ENCODE peak calls at places on chromosomes 12 and 14, in five cellular contexts. I, H, K, S and N are unnamed samples.

GRCh38 chr12:26268841-26269553 is 73.6 kb downstream of the SSPN start:
- DNase-seq in K (peak; percentile 59), S (peak; percentile 36), I (peak; percentile 31), H (no peak), N (no peak)

GRCh38 chr12:43764528-43764927 is 5.8 kb downstream of the IRAK4 start:
- DNase-seq in K (no peak), H (no peak), I (no peak), S (no peak), N (no peak)

GRCh38 chr14:103314496-103315277 is 19.4 kb upstream of the EIF5 start:
- DNase-seq in H (no peak), K (no peak), I (no peak), S (no peak), N (no peak)

GRCh38 chr14:102353126-102353619 is 9.5 kb downstream of the CINP start:
- DNase-seq in I (no peak), K (no peak), S (no peak), H (no peak), N (no peak)

GRCh38 chr14:102491366-102491765 is 18.2 kb downstream of the ANKRD9 start:
- DNase-seq in S (no peak), H (no peak), K (no peak), I (no peak), N (peak; percentile 57)

GRCh38 chr12:68455676-68456345 is 123.6 kb upstream of the MDM1 start:
- DNase-seq in I (no peak), H (no peak), S (peak; percentile 12), K (no peak), N (no peak)

GRCh38 chr12:112967858-112968257 is 10.5 kb upstream of the OAS2 start:
- DNase-seq in H (no peak), K (no peak), I (no peak), S (no peak), N (no peak)

GRCh38 chr14:68535404-68536024 is 257.4 kb downstream of the ZFP36L1 start:
- DNase-seq in S (peak; percentile 95), H (no peak), K (peak; percentile 94), I (no peak), N (peak; percentile 76)

GRCh38 chr14:89669209-89669608 is 252.2 kb upstream of the FOXN3 start:
- DNase-seq in H (no peak), S (no peak), K (no peak), I (no peak), N (no peak)

GRCh38 chr12:45543887-45544286 is 185.6 kb upstream of the ARID2 start:
- DNase-seq in H (peak; percentile 64), K (peak; percentile 84), I (peak; percentile 83), S (peak; percentile 87), N (peak; percentile 55)
- H2AFZ ChIP-seq in H (no peak overlapping the region), K (peak overlapping the region; percentile 64), I (no peak overlapping the region), S (no peak overlapping the region), N (peak overlapping the region; percentile 21)

GRCh38 chr12:53205747-53206146 is 1.3 kb downstream of the ITGB7 start:
- DNase-seq in K (peak; percentile 96), I (no peak), H (peak; percentile 30), S (peak; percentile 89), N (peak; percentile 76)

GRCh38 chr12:53208877-53209463 is 1.9 kb upstream of the ITGB7 start:
- DNase-seq in I (no peak), K (no peak), S (no peak), H (no peak), N (no peak)

GRCh38 chr12:53204351-53204750 is 2.7 kb downstream of the ITGB7 start:
- DNase-seq in S (no peak), K (no peak), I (no peak), H (no peak), N (no peak)

GRCh38 chr12:53208435-53208834 is 1.4 kb upstream of the ITGB7 start:
- DNase-seq in I (no peak), H (no peak), S (no peak), K (no peak), N (no peak)

GRCh38 chr12:53207042-53207441 is at the start of gene ITGB7:
- DNase-seq in I (no peak), K (no peak), S (no peak), H (no peak), N (no peak)
- H3K4me2 ChIP-seq in I (no peak within 1 kb of the TSS), K (peak within 1 kb of the TSS; percentile 73), S (no peak within 1 kb of the TSS), H (no peak within 1 kb of the TSS), N (no peak within 1 kb of the TSS)

GRCh38 chr12:129903092-129903945 is 506 bp downstream of the TMEM132D start:
- DNase-seq in I (peak; percentile 13), S (no peak), K (no peak), H (peak; percentile 53), N (no peak)
- H2AFZ ChIP-seq in I (no peak overlapping the region), S (no peak overlapping the region), K (no peak overlapping the region), H (no peak overlapping the region), N (no peak overlapping the region)

GRCh38 chr12:120265203-120265482 is 387 bp downstream of the PXN start:
- DNase-seq in S (no peak), I (no peak), K (no peak), H (no peak), N (no peak)

GRCh38 chr12:120264511-120265202 is 873 bp downstream of the PXN start:
- DNase-seq in K (no peak), I (no peak), S (no peak), H (no peak), N (peak; percentile 95)

GRCh38 chr12:120265483-120266179 is at the start of gene PXN:
- DNase-seq in K (peak; percentile 92), S (peak; percentile 72), H (peak; percentile 89), I (peak; percentile 94), N (peak; percentile 63)

GRCh38 chr12:120267736-120268135 is 2.2 kb upstream of the PXN start:
- DNase-seq in I (peak; percentile 52), S (no peak), H (no peak), K (no peak), N (no peak)

GRCh38 chr12:120266180-120266535 is 628 bp upstream of the PXN start:
- DNase-seq in S (no peak), H (no peak), K (no peak), I (no peak), N (no peak)
- H3K4me2 ChIP-seq in S (no peak overlapping the region), H (no peak overlapping the region), K (no peak overlapping the region), I (no peak overlapping the region), N (no peak overlapping the region)

GRCh38 chr14:74575936-74576335 is 36.1 kb downstream of the LTBP2 start:
- DNase-seq in K (no peak), H (no peak), S (no peak), I (no peak), N (no peak)

GRCh38 chr14:74574092-74574438 is 38.0 kb downstream of the LTBP2 start:
- DNase-seq in H (no peak), K (no peak), S (no peak), I (no peak), N (no peak)

GRCh38 chr14:74573421-74574091 is 38.5 kb downstream of the LTBP2 start:
- DNase-seq in S (no peak), K (no peak), I (no peak), H (peak; percentile 74), N (peak; percentile 70)

GRCh38 chr14:74575507-74575906 is 36.5 kb downstream of the LTBP2 start:
- DNase-seq in K (no peak), I (no peak), S (no peak), H (no peak), N (no peak)

DNA sequence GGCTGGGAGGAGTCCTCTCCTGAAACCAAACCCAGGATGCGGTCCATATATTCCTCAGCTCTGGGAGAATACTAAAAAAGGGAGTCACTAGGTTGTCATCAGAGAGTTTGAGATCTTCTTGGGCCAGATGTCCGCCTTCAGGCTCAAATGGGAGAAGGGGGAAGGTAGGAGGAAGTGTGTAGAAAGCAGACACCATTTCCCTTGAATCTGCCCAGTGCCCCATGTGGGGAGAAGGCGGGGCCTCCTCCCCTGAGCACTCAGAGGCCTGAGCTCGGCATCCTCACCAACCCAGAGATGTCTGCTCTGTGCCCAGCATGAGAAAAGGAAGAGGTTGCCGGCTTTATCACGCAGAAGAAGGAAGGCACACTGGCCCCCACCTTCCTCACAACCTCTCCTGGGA is 37.3 kb downstream of the LTBP2 start:
- DNase-seq in K (peak; percentile 23), H (no peak), I (no peak), S (peak; percentile 21), N (peak; percentile 29)
- H2AFZ ChIP-seq in K (no peak overlapping the region), H (no peak overlapping the region), I (no peak overlapping the region), S (peak overlapping the region; percentile 27), N (no peak overlapping the region)

GRCh38 chr12:52964556-52965336 is 15.8 kb downstream of the KRT18 start:
- DNase-seq in I (peak; percentile 6), S (no peak), K (no peak), H (peak; percentile 54), N (no peak)
- H3K4me2 ChIP-seq in I (peak overlapping the region; percentile 90), S (no peak overlapping the region), K (peak overlapping the region; percentile 48), H (peak overlapping the region; percentile 59), N (no peak overlapping the region)

GRCh38 chr12:69720748-69721147 is 17.9 kb upstream of the RAB3IP start:
- DNase-seq in K (no peak), H (no peak), S (no peak), I (peak; percentile 13), N (no peak)
- H2AFZ ChIP-seq in K (no peak overlapping the region), H (no peak overlapping the region), S (no peak overlapping the region), I (peak overlapping the region; percentile 6), N (no peak overlapping the region)

GRCh38 chr12:54052745-54053624 is 650 bp upstream of the HOXC4 start:
- DNase-seq in S (no peak), K (peak; percentile 61), I (peak; percentile 51), H (peak; percentile 67), N (no peak)
- H3K4me2 ChIP-seq in S (no peak overlapping the region), K (peak overlapping the region; percentile 100), I (peak overlapping the region; percentile 78), H (peak overlapping the region; percentile 28), N (peak overlapping the region; percentile 92)